ENCODE peak calls at places on chromosomes 4 and X, in four cellular contexts. A is endothelial cell of umbilical vein, H is GM12878, N is HCT116. F is an unnamed sample.

GRCh38 chrX:71550578-71550977 is 17.7 kb downstream of the OGT start:
- DNase-seq in A (no peak), H (no peak), N (no peak), F (no peak)

GRCh38 chr4:183408791-183409190 is 35.6 kb upstream of the CDKN2AIP start:
- DNase-seq in A (no peak), H (no peak), N (no peak), F (no peak)

GRCh38 chr4:174216935-174217272 is 66.6 kb downstream of the FBXO8 start:
- DNase-seq in A (no peak), H (no peak), N (no peak), F (no peak)

GRCh38 chrX:136627381-136627780 is 20.6 kb upstream of the CD40LG start:
- DNase-seq in A (no peak), H (no peak), N (no peak), F (no peak)

GRCh38 chr4:26746742-26747351 is 113.8 kb upstream of the STIM2 start:
- DNase-seq in A (no peak), H (peak), N (no peak), F (no peak)

GRCh38 chr4:147360301-147360700 is 120.6 kb upstream of the EDNRA start:
- DNase-seq in A (no peak), H (no peak), N (no peak), F (no peak)

GRCh38 chrX:151396042-151396826 is 772 bp upstream of the VMA21 start:
- DNase-seq in A (no peak), H (peak), N (no peak), F (no peak)

GRCh38 chr4:87489678-87490077 is 39.5 kb downstream of the SPARCL1 start:
- DNase-seq in A (peak), H (no peak), N (no peak), F (no peak)

GRCh38 chrX:132375941-132376340 is 112.9 kb downstream of the MBNL3 start:
- DNase-seq in A (peak), H (no peak), N (no peak), F (no peak)

GRCh38 chr4:23366207-23366906 is 523.5 kb downstream of the PPARGC1A start:
- DNase-seq in A (no peak), H (no peak), N (no peak), F (no peak)

GRCh38 chr4:160592258-160592657 is 1489.4 kb downstream of the RAPGEF2 start:
- DNase-seq in A (no peak), H (no peak), N (no peak), F (no peak)

GRCh38 chrX:149470960-149471359 is 34.1 kb downstream of the IDS start:
- DNase-seq in A (peak), H (no peak), N (peak), F (peak)

DNA sequence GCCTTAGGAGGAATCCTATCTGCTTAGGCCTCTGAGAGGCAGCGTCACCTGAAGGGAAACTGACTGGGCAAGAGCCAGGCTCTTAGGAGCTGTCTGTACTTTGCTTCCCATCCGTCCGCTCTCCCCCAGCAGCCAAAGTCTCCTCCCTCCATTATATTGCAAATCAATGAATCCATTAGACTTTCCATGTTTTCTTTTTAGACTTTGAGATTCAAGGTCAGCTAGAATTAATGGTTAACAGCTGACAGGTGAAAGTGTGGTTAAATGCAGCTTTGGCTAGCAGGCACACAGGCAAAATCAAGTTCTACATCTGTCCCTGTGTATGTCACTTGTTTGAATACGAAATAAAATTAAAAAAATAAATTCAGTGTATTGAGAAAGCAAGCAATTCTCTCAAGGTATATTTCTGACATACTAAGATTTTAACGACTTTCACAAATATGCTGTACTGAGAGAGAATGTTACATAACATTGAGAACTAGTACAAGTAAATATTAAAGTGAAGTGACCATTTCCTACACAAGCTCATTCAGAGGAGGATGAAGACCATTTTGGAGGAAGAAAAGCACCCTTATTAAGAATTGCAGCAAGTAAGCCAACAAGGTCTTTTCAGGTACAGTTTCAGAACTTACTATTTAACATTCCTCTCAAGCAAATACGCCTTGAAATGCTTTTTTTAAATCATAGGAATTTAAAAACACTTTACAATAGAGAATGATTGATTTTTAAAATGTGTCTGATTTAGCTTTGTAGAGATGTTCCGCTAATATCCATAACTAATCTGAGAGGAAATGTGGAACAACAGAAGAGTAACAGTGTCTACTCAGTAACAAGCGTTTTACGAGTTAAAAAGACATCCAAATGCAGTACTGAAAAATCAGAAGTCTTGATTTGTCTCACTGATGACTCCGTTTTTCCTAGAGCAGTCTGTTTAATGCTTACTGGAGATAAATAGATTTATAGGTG is at the start of gene F11:
- DNase-seq in A (no peak), H (no peak), N (no peak), F (no peak)
- TF ChIP-seq POLR2AphosphoS5 in A (no peak), H (no peak), N (no peak), F (no peak)

GRCh38 chr4:114599231-114600065 is 841 bp downstream of the UGT8 start:
- DNase-seq in A (no peak), H (no peak), N (peak), F (no peak)

GRCh38 chr4:114600066-114600552 is 1.5 kb downstream of the UGT8 start:
- DNase-seq in A (no peak), H (no peak), N (peak), F (no peak)

GRCh38 chr4:114603455-114603854 is 4.8 kb downstream of the UGT8 start:
- DNase-seq in A (no peak), H (peak), N (no peak), F (no peak)

GRCh38 chr4:114600672-114601071 is 2.1 kb downstream of the UGT8 start:
- DNase-seq in A (no peak), H (no peak), N (no peak), F (no peak)

DNA sequence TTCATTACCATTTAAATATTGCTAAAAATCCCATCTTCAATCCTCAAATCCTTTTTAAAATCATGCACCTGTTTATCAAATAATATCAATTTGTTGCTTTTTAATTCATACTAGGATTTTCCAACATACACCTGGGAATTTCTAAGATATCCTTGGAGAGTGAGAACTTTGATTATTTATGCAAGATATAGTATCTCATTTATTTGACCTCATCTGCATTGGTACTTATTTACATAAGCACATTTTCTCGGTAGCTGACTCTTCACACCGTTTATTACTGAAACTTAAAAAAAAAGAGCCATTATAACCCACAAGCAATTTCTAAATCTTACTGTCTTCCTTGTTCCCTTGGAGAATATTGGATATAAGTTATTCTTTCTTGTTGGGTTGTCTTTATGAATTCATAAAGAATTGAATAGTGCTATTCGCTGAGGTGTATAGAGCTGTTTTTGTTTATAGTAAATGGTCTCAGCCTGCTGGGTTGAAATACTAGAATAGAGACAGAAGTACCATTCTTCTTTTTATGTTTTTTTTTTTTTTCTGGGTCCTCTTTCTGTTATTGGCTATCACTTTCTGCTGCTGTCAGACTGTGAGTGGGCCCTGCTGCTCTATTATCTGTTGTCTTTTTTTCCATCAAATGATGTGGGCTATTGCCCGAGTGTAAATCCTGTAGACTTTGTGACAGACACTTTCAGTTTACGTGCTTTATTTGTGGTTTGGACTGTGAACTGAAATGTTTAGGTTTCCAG is 2.9 kb downstream of the UGT8 start:
- DNase-seq in A (no peak), H (peak), N (no peak), F (no peak)
- TF ChIP-seq EZH2 in A (no peak), H (no peak), N (no peak), F (no peak)

GRCh38 chr4:10095296-10095991 is 21.2 kb downstream of the WDR1 start:
- DNase-seq in A (no peak), H (no peak), N (no peak), F (no peak)
- H3K27ac ChIP-seq in A (peak), H (peak), N (peak), F (peak)

GRCh38 chr4:119032921-119033685 is 102.5 kb upstream of the MYOZ2 start:
- DNase-seq in A (no peak), H (no peak), N (no peak), F (no peak)
- TF ChIP-seq POLR2AphosphoS5 in A (no peak), H (no peak), N (no peak), F (no peak)

GRCh38 chrX:121260568-121261240 is 213.3 kb downstream of the GLUD2 start:
- DNase-seq in A (no peak), H (no peak), N (no peak), F (no peak)
- TF ChIP-seq EZH2 in A (no peak), H (no peak), N (no peak), F (no peak)

GRCh38 chr4:128519163-128519810 is 231.7 kb upstream of the PGRMC2 start:
- DNase-seq in A (peak), H (no peak), N (no peak), F (no peak)

GRCh38 chr4:128513664-128514484 is 226.3 kb upstream of the PGRMC2 start:
- DNase-seq in A (no peak), H (no peak), N (no peak), F (no peak)

GRCh38 chr4:128516568-128516967 is 229.0 kb upstream of the PGRMC2 start:
- DNase-seq in A (peak), H (peak), N (no peak), F (no peak)

GRCh38 chr4:128517739-128518510 is 230.3 kb upstream of the PGRMC2 start:
- DNase-seq in A (peak), H (peak), N (peak), F (no peak)

DNA sequence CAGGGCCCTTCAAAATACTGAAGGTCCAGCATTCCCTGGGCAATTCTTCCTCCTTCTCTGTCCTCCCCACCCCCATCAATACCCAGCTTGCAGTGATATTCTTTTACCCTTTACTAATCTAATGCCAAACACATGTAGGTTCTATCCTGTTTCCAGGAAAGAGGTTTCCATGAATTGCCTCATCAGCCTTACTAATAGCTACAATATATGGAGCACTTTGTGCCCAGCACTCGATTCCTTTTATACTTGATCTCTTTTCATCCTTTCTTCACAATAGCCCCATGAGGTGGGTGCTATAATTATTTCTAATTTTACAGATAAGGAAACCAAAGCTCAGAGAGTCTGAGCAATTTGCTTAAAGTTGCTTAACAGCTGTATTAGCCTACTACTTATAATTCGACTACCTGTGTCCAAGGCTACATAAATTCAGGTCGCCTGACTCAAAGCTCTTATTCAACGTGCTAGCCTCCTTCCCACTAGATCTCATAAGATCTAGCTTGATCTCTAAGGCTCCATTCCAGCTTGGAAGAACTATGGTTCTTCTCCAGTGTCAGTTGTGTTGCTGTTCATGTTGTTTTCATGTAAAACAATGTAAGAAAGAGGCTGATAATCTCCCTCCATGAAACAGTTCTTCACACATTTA is 229.6 kb upstream of the PGRMC2 start:
- DNase-seq in A (peak), H (no peak), N (no peak), F (no peak)
- H3K27ac ChIP-seq in A (peak), H (peak), N (no peak), F (peak)

GRCh38 chr4:1748465-1748995 is 27.2 kb downstream of the TACC3 start:
- DNase-seq in A (peak), H (no peak), N (peak), F (no peak)
- TF ChIP-seq POLR2AphosphoS5 in A (no peak), H (no peak), N (no peak), F (no peak)

GRCh38 chrX:100076031-100076430 is 334.0 kb downstream of the PCDH19 start:
- DNase-seq in A (no peak), H (no peak), N (no peak), F (no peak)
- TF ChIP-seq EZH2 in A (no peak), H (no peak), N (no peak), F (no peak)

F was measured in SK-N-MC.